ENCODE peak calls at places on chromosomes 5 and 9, in six cellular contexts. One of them, this sample, is unnamed.

GRCh38 chr5:95027775-95028174 is 257.1 kb downstream of the MCTP1 start:
- DNase-seq in activated CD4-positive, alpha-beta T cell treated with anti-CD3 and anti-CD28 coated beads for 24 hours: no peak
- DNase-seq in activated T-helper 1 cell treated with anti-CD3 and anti-CD28 coated beads, Interleukin-2, amount 50 U/mL, for 16 hours: no peak
- DNase-seq in HEK293T: no peak
- DNase-seq in CD8-positive, alpha-beta memory T cell: no peak
- DNase-seq in NCI-H345: no peak
- DNase-seq in this sample: no peak

GRCh38 chr9:95753762-95754465 is 121.6 kb upstream of the ERCC6L2 start:
- DNase-seq in activated CD4-positive, alpha-beta T cell treated with anti-CD3 and anti-CD28 coated beads for 24 hours: no peak
- DNase-seq in activated T-helper 1 cell treated with anti-CD3 and anti-CD28 coated beads, Interleukin-2, amount 50 U/mL, for 16 hours: no peak
- DNase-seq in HEK293T: no peak
- DNase-seq in CD8-positive, alpha-beta memory T cell: no peak
- DNase-seq in NCI-H345: peak; percentile 47
- DNase-seq in this sample: peak; percentile 48

GRCh38 chr9:125986966-125987365 is 239.8 kb downstream of the PBX3 start:
- DNase-seq in activated CD4-positive, alpha-beta T cell treated with anti-CD3 and anti-CD28 coated beads for 24 hours: no peak
- DNase-seq in activated T-helper 1 cell treated with anti-CD3 and anti-CD28 coated beads, Interleukin-2, amount 50 U/mL, for 16 hours: no peak
- DNase-seq in HEK293T: no peak
- DNase-seq in CD8-positive, alpha-beta memory T cell: no peak
- DNase-seq in NCI-H345: no peak
- DNase-seq in this sample: no peak

GRCh38 chr5:142817031-142817430 is 46.9 kb downstream of the ARHGAP26 start:
- DNase-seq in activated CD4-positive, alpha-beta T cell treated with anti-CD3 and anti-CD28 coated beads for 24 hours: no peak
- DNase-seq in activated T-helper 1 cell treated with anti-CD3 and anti-CD28 coated beads, Interleukin-2, amount 50 U/mL, for 16 hours: no peak
- DNase-seq in HEK293T: no peak
- DNase-seq in CD8-positive, alpha-beta memory T cell: no peak
- DNase-seq in NCI-H345: no peak
- DNase-seq in this sample: no peak

GRCh38 chr9:116329470-116329869 is 175.9 kb downstream of the PAPPA start:
- DNase-seq in activated CD4-positive, alpha-beta T cell treated with anti-CD3 and anti-CD28 coated beads for 24 hours: no peak
- DNase-seq in activated T-helper 1 cell treated with anti-CD3 and anti-CD28 coated beads, Interleukin-2, amount 50 U/mL, for 16 hours: no peak
- DNase-seq in HEK293T: no peak
- DNase-seq in CD8-positive, alpha-beta memory T cell: no peak
- DNase-seq in NCI-H345: no peak
- DNase-seq in this sample: no peak

GRCh38 chr5:6950250-6950649 is 237.0 kb downstream of the TENT4A start:
- DNase-seq in activated CD4-positive, alpha-beta T cell treated with anti-CD3 and anti-CD28 coated beads for 24 hours: no peak
- DNase-seq in activated T-helper 1 cell treated with anti-CD3 and anti-CD28 coated beads, Interleukin-2, amount 50 U/mL, for 16 hours: no peak
- DNase-seq in HEK293T: no peak
- DNase-seq in CD8-positive, alpha-beta memory T cell: no peak
- DNase-seq in NCI-H345: no peak
- DNase-seq in this sample: no peak

GRCh38 chr5:138824516-138824915 is 50.6 kb downstream of the LRRTM2 start:
- DNase-seq in activated CD4-positive, alpha-beta T cell treated with anti-CD3 and anti-CD28 coated beads for 24 hours: no peak
- DNase-seq in activated T-helper 1 cell treated with anti-CD3 and anti-CD28 coated beads, Interleukin-2, amount 50 U/mL, for 16 hours: no peak
- DNase-seq in HEK293T: no peak
- DNase-seq in CD8-positive, alpha-beta memory T cell: no peak
- DNase-seq in NCI-H345: no peak
- DNase-seq in this sample: no peak

GRCh38 chr5:151592855-151593408 is 1.8 kb upstream of the FAT2 start:
- DNase-seq in activated CD4-positive, alpha-beta T cell treated with anti-CD3 and anti-CD28 coated beads for 24 hours: no peak
- DNase-seq in activated T-helper 1 cell treated with anti-CD3 and anti-CD28 coated beads, Interleukin-2, amount 50 U/mL, for 16 hours: no peak
- DNase-seq in HEK293T: no peak
- DNase-seq in CD8-positive, alpha-beta memory T cell: no peak
- DNase-seq in NCI-H345: no peak
- DNase-seq in this sample: peak; percentile 18

GRCh38 chr5:57675236-57675635 is 192.6 kb upstream of the ACTBL2 start:
- DNase-seq in activated CD4-positive, alpha-beta T cell treated with anti-CD3 and anti-CD28 coated beads for 24 hours: no peak
- DNase-seq in activated T-helper 1 cell treated with anti-CD3 and anti-CD28 coated beads, Interleukin-2, amount 50 U/mL, for 16 hours: no peak
- DNase-seq in HEK293T: no peak
- DNase-seq in CD8-positive, alpha-beta memory T cell: no peak
- DNase-seq in NCI-H345: no peak
- DNase-seq in this sample: no peak

GRCh38 chr9:4027616-4028015 is 272.3 kb downstream of the GLIS3 start:
- DNase-seq in activated CD4-positive, alpha-beta T cell treated with anti-CD3 and anti-CD28 coated beads for 24 hours: no peak
- DNase-seq in activated T-helper 1 cell treated with anti-CD3 and anti-CD28 coated beads, Interleukin-2, amount 50 U/mL, for 16 hours: no peak
- DNase-seq in HEK293T: no peak
- DNase-seq in CD8-positive, alpha-beta memory T cell: no peak
- DNase-seq in NCI-H345: no peak
- DNase-seq in this sample: no peak

This sample was measured in left ventricle myocardium inferior.